ENCODE peak calls at places on chromosomes 4 and X, in seven cellular contexts. J is fibroblast of pulmonary artery, U is RWPE1, V is GM06990, T is endothelial cell, P is body of pancreas, A is upper lobe of right lung. B is an unnamed sample.

GRCh38 chrX:45233541-45233940 is 32.9 kb upstream of the DIPK2B start:
- DNase-seq in U (no peak), P (no peak), T (no peak), V (no peak), A (no peak), J (no peak), B (no peak)

GRCh38 chr4:138891610-138892009 is 124.0 kb upstream of the NOCT start:
- DNase-seq in A (no peak), T (no peak), V (no peak), J (no peak), U (no peak), P (no peak), B (no peak)

GRCh38 chr4:160485071-160485687 is 1382.3 kb downstream of the RAPGEF2 start:
- DNase-seq in A (no peak), P (no peak), J (no peak), U (no peak), T (no peak), V (no peak), B (no peak)

GRCh38 chrX:101009086-101009485 is 39.6 kb downstream of the ARL13A start:
- DNase-seq in V (no peak), J (no peak), A (no peak), T (no peak), U (no peak), P (no peak), B (no peak)

GRCh38 chr4:156295676-156296075 is 342.0 kb upstream of the CTSO start:
- DNase-seq in U (peak; percentile 5), T (no peak), V (no peak), A (no peak), J (no peak), P (no peak), B (no peak)

GRCh38 chr4:108113229-108113628 is 55.5 kb downstream of the LEF1 start:
- DNase-seq in A (no peak), T (no peak), P (no peak), V (no peak), J (no peak), U (no peak), B (no peak)

GRCh38 chr4:123995939-123996338 is 599.3 kb downstream of the SPRY1 start:
- DNase-seq in T (no peak), U (peak; percentile 15), J (peak; percentile 78), A (no peak), V (no peak), P (no peak), B (no peak)

GRCh38 chr4:1609901-1610790 is 74.0 kb downstream of the FAM53A start:
- DNase-seq in U (no peak), V (no peak), A (peak; percentile 61), P (no peak), T (no peak), J (no peak), B (no peak)

GRCh38 chr4:8278009-8278395 is 8.4 kb downstream of the HTRA3 start:
- DNase-seq in U (no peak), J (peak; percentile 32), T (no peak), V (no peak), A (peak; percentile 57), P (no peak), B (no peak)

GRCh38 chr4:163988921-163989320 is 494.4 kb downstream of the TMA16 start:
- DNase-seq in T (no peak), V (no peak), A (no peak), U (no peak), P (no peak), J (no peak), B (no peak)

GRCh38 chr4:127846061-127846460 is 34.6 kb upstream of the PLK4 start:
- DNase-seq in P (no peak), J (no peak), V (no peak), A (no peak), T (no peak), U (no peak), B (no peak)

GRCh38 chrX:155966876-155967275 is 30.6 kb upstream of the IL9R start:
- DNase-seq in T (no peak), A (no peak), U (peak; percentile 35), J (peak; percentile 7), V (no peak), P (no peak), B (no peak)

GRCh38 chrX:100829730-100830129 is 9.5 kb downstream of the CSTF2 start:
- DNase-seq in T (no peak), V (peak; percentile 43), A (no peak), P (no peak), U (peak; percentile 9), J (peak; percentile 73), B (no peak)

GRCh38 chrX:73913580-73913979 is 350.6 kb downstream of the CHIC1 start:
- DNase-seq in P (no peak), V (no peak), A (no peak), U (no peak), T (no peak), J (peak; percentile 68), B (no peak)

GRCh38 chr4:113772319-113772718 is 10.8 kb upstream of the CAMK2D start:
- DNase-seq in U (no peak), J (no peak), A (peak; percentile 62), V (no peak), T (no peak), P (no peak), B (no peak)

GRCh38 chrX:101659601-101660063 is at the start of gene ARMCX2:
- DNase-seq in T (peak; percentile 30), J (peak; percentile 73), U (no peak), V (no peak), A (peak; percentile 67), P (peak; percentile 55), B (no peak)

GRCh38 chr4:122152699-122153328 is 683 bp downstream of the BLTP1 start:
- DNase-seq in P (peak; percentile 49), V (peak; percentile 52), A (peak; percentile 70), J (peak; percentile 38), T (peak; percentile 42), U (peak; percentile 27), B (no peak)

GRCh38 chrX:110698696-110699095 is 96.9 kb downstream of the CHRDL1 start:
- DNase-seq in T (no peak), J (no peak), V (peak; percentile 21), A (no peak), P (no peak), U (no peak), B (no peak)

GRCh38 chr4:14668296-14668695 is 334.0 kb upstream of the CPEB2 start:
- DNase-seq in T (no peak), A (no peak), V (no peak), J (no peak), U (no peak), P (no peak), B (no peak)

GRCh38 chrX:99077099-99077498 is 1333.0 kb downstream of the PCDH19 start:
- DNase-seq in U (no peak), T (no peak), V (no peak), A (no peak), P (no peak), J (no peak), B (no peak)
- TF ChIP-seq CTCF in U (no peak), T (no peak), V (no peak), A (no peak), P (no peak), J (no peak), B (no peak)

GRCh38 chr4:88014506-88014905 is 7.1 kb downstream of the PKD2 start:
- DNase-seq in U (no peak), A (no peak), T (no peak), V (no peak), J (no peak), P (no peak), B (no peak)

GRCh38 chr4:88015659-88016295 is 8.3 kb downstream of the PKD2 start:
- DNase-seq in A (no peak), V (no peak), J (no peak), T (no peak), P (peak; percentile 21), U (no peak), B (no peak)

GRCh38 chr4:88010921-88011320 is 3.5 kb downstream of the PKD2 start:
- DNase-seq in T (no peak), A (no peak), P (no peak), J (no peak), V (no peak), U (no peak), B (no peak)

GRCh38 chr4:88009871-88010270 is 2.4 kb downstream of the PKD2 start:
- DNase-seq in V (no peak), J (no peak), P (no peak), T (no peak), A (no peak), U (no peak), B (no peak)

DNA sequence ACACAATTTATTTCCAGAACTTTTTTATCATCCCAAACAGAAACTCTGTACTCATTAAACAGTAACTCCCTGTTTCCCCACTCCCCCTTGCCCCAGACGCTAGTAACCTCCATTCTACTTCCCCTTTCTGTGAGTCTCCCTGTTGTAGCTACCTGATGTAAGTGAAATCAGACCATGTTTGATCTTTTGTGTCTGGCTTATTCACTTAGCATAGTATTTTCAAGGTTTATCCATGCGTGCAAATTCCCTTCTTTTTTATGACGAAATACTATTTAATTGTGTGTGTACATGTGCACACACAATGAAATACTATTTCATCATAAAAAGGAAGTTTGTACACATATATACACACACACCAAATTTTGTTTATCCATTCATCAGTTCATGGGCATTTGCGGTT is 5.2 kb downstream of the PKD2 start:
- DNase-seq in T (no peak), U (no peak), J (no peak), P (no peak), V (no peak), A (no peak), B (no peak)
- TF ChIP-seq CTCF in T (no peak), U (no peak), J (no peak), P (no peak), V (no peak), A (no peak), B (no peak)

GRCh38 chrX:145654486-145654885 is 163.1 kb upstream of the SLITRK2 start:
- DNase-seq in P (no peak), J (no peak), U (no peak), V (no peak), T (no peak), A (no peak), B (no peak)
- TF ChIP-seq CTCF in P (no peak), J (no peak), U (no peak), V (no peak), T (no peak), A (no peak), B (no peak)

GRCh38 chrX:30635630-30636029 is 17.6 kb upstream of the GK start:
- DNase-seq in T (no peak), A (no peak), V (no peak), U (no peak), P (no peak), J (peak; percentile 35), B (no peak)
- TF ChIP-seq CTCF in T (peak; percentile 17), A (peak; percentile 39), V (peak; percentile 42), U (no peak), P (peak; percentile 22), J (peak; percentile 40), B (no peak)

DNA sequence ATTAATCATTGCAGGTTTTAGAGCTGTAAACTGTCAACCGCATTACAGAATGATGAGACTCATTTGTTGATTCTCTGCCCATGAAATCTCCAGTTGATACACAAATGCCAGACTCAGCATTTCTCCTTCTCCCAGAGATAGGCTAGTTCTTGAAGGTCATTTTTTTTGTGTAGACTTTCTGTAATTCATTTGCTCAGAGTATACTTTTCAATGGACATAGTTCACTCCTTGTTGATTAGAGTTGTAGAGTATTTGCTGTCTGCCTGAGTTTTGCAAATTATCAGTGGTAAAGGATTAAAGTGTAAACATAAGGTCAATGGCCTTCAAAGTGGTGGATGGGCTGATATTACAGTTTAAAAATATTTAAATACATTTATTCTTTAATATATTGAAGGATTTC is 15.2 kb upstream of the ALB start:
- DNase-seq in U (no peak), P (no peak), A (no peak), J (no peak), T (no peak), V (no peak), B (no peak)
- TF ChIP-seq CTCF in U (no peak), P (no peak), A (no peak), J (no peak), T (no peak), V (no peak), B (no peak)

GRCh38 chrX:106203315-106203714 is 35.2 kb downstream of the PWWP3B start:
- DNase-seq in U (no peak), A (no peak), T (no peak), P (no peak), J (peak; percentile 11), V (no peak), B (no peak)
- TF ChIP-seq CTCF in U (no peak), A (no peak), T (no peak), P (no peak), J (peak; percentile 15), V (no peak), B (no peak)

B was measured in activated B cell treated with CpG ODN at 0.5 μM for 24 hours.